ENCODE peak calls at places on chromosomes 11 and 22, in seven cellular contexts. One of them, this sample, is unnamed. For H4K20me1, the result is how much of the 10 kb centered on the place peaks cover.

GRCh38 chr22:24836282-24836681 is 30.3 kb downstream of the SGSM1 start:
- DNase-seq in IMR-90: no peak
- DNase-seq in MM.1S: no peak
- DNase-seq in PC-9: no peak
- DNase-seq in endothelial cell of umbilical vein: no peak
- DNase-seq in H1: no peak
- DNase-seq in HCT116: no peak
- DNase-seq in this sample: no peak

GRCh38 chr11:86386791-86387190 is 12.1 kb downstream of the CCDC81 start:
- DNase-seq in PC-9: no peak
- DNase-seq in HCT116: no peak
- DNase-seq in endothelial cell of umbilical vein: no peak
- DNase-seq in MM.1S: no peak
- DNase-seq in IMR-90: peak
- DNase-seq in H1: no peak
- DNase-seq in this sample: no peak

GRCh38 chr11:45446426-45446825 is 160.3 kb upstream of the SYT13 start:
- DNase-seq in PC-9: no peak
- DNase-seq in endothelial cell of umbilical vein: no peak
- DNase-seq in MM.1S: no peak
- DNase-seq in HCT116: no peak
- DNase-seq in IMR-90: no peak
- DNase-seq in H1: no peak
- DNase-seq in this sample: no peak

GRCh38 chr11:76170473-76170872 is 35.8 kb downstream of the WNT11 start:
- DNase-seq in endothelial cell of umbilical vein: no peak
- DNase-seq in PC-9: no peak
- DNase-seq in HCT116: no peak
- DNase-seq in MM.1S: no peak
- DNase-seq in IMR-90: no peak
- DNase-seq in H1: no peak
- DNase-seq in this sample: no peak

GRCh38 chr11:34869425-34869824 is 46.8 kb downstream of the APIP start:
- DNase-seq in IMR-90: no peak
- DNase-seq in MM.1S: no peak
- DNase-seq in H1: peak
- DNase-seq in endothelial cell of umbilical vein: no peak
- DNase-seq in HCT116: no peak
- DNase-seq in PC-9: no peak
- DNase-seq in this sample: no peak

GRCh38 chr22:22201185-22201924 is 43.2 kb upstream of the VPREB1 start:
- DNase-seq in endothelial cell of umbilical vein: peak
- DNase-seq in PC-9: no peak
- DNase-seq in MM.1S: peak
- DNase-seq in HCT116: no peak
- DNase-seq in IMR-90: peak
- DNase-seq in H1: peak
- DNase-seq in this sample: no peak

GRCh38 chr11:45872513-45873356 is 12.7 kb upstream of the MAPK8IP1 start:
- DNase-seq in H1: peak
- DNase-seq in endothelial cell of umbilical vein: peak
- DNase-seq in HCT116: peak
- DNase-seq in MM.1S: no peak
- DNase-seq in IMR-90: peak
- DNase-seq in PC-9: peak
- DNase-seq in this sample: peak

GRCh38 chr22:46060292-46061123 is 83.5 kb upstream of the WNT7B start:
- DNase-seq in H1: no peak
- DNase-seq in PC-9: no peak
- DNase-seq in IMR-90: no peak
- DNase-seq in HCT116: no peak
- DNase-seq in MM.1S: no peak
- DNase-seq in endothelial cell of umbilical vein: no peak
- DNase-seq in this sample: no peak

GRCh38 chr22:39999144-39999757 is 4.5 kb downstream of the FAM83F start:
- DNase-seq in endothelial cell of umbilical vein: no peak
- DNase-seq in HCT116: no peak
- DNase-seq in H1: no peak
- DNase-seq in IMR-90: peak
- DNase-seq in MM.1S: no peak
- DNase-seq in PC-9: no peak
- DNase-seq in this sample: no peak

GRCh38 chr22:39279170-39279850 is 34.5 kb upstream of the PDGFB start:
- DNase-seq in MM.1S: no peak
- DNase-seq in H1: no peak
- DNase-seq in IMR-90: no peak
- DNase-seq in endothelial cell of umbilical vein: peak
- DNase-seq in HCT116: no peak
- DNase-seq in PC-9: no peak
- DNase-seq in this sample: no peak

GRCh38 chr11:103729653-103730052 is 306.8 kb upstream of the DDI1 start:
- DNase-seq in PC-9: no peak
- DNase-seq in HCT116: no peak
- DNase-seq in H1: no peak
- DNase-seq in IMR-90: peak
- DNase-seq in endothelial cell of umbilical vein: no peak
- DNase-seq in MM.1S: no peak
- DNase-seq in this sample: no peak

GRCh38 chr11:74683941-74684481 is 47.2 kb downstream of the CHRDL2 start:
- DNase-seq in HCT116: no peak
- DNase-seq in PC-9: no peak
- DNase-seq in IMR-90: peak
- DNase-seq in endothelial cell of umbilical vein: no peak
- DNase-seq in MM.1S: no peak
- DNase-seq in H1: peak
- DNase-seq in this sample: no peak

GRCh38 chr11:74681686-74682651 is 49.3 kb downstream of the CHRDL2 start:
- DNase-seq in H1: no peak
- DNase-seq in PC-9: no peak
- DNase-seq in endothelial cell of umbilical vein: no peak
- DNase-seq in MM.1S: no peak
- DNase-seq in IMR-90: peak
- DNase-seq in HCT116: no peak
- DNase-seq in this sample: no peak

GRCh38 chr11:74684661-74685060 is 46.6 kb downstream of the CHRDL2 start:
- DNase-seq in endothelial cell of umbilical vein: no peak
- DNase-seq in MM.1S: no peak
- DNase-seq in H1: no peak
- DNase-seq in PC-9: no peak
- DNase-seq in IMR-90: no peak
- DNase-seq in HCT116: no peak
- DNase-seq in this sample: no peak

GRCh38 chr11:74682731-74683278 is 48.4 kb downstream of the CHRDL2 start:
- DNase-seq in endothelial cell of umbilical vein: no peak
- DNase-seq in MM.1S: no peak
- DNase-seq in H1: no peak
- DNase-seq in HCT116: no peak
- DNase-seq in PC-9: no peak
- DNase-seq in IMR-90: no peak
- DNase-seq in this sample: no peak

DNA sequence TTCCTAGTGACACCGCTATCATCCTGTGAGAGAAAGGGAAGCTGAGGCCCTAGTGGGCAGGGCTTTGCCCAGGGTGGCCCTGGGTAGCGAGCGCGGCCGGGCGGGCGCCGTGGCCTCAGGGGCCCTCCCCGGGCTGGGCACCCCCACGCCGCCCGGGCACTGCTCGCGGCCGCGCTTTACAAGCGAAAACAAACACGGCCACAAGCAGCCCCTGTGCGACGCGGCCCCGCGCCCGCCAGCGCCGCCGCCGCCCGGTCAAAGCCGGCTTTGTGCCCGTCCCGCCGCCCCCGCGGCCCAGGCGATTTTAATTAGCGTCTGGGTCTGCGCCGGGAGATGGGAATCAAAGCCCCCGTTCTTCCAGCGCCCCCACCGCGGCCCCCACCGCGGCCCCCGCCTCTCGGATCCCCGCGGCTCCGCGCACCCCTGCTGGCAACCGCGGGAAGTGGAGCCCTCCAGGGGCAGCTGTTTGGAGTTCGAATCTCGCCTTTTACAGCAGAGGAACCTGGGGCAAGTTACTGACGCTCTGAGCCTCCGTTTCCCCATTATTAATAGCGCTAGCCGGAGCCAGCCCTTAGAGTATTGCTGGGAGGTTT is 47.9 kb downstream of the CHRDL2 start:
- DNase-seq in HCT116: no peak
- DNase-seq in H1: peak
- DNase-seq in IMR-90: no peak
- DNase-seq in PC-9: no peak
- DNase-seq in endothelial cell of umbilical vein: peak
- DNase-seq in MM.1S: no peak
- DNase-seq in this sample: no peak
- H2AFZ ChIP-seq in HCT116: no peak
- H2AFZ ChIP-seq in H1: peak
- H2AFZ ChIP-seq in IMR-90: peak
- H2AFZ ChIP-seq in PC-9: no peak
- H2AFZ ChIP-seq in endothelial cell of umbilical vein: peak
- H2AFZ ChIP-seq in MM.1S: peak
- H2AFZ ChIP-seq in this sample: no peak

DNA sequence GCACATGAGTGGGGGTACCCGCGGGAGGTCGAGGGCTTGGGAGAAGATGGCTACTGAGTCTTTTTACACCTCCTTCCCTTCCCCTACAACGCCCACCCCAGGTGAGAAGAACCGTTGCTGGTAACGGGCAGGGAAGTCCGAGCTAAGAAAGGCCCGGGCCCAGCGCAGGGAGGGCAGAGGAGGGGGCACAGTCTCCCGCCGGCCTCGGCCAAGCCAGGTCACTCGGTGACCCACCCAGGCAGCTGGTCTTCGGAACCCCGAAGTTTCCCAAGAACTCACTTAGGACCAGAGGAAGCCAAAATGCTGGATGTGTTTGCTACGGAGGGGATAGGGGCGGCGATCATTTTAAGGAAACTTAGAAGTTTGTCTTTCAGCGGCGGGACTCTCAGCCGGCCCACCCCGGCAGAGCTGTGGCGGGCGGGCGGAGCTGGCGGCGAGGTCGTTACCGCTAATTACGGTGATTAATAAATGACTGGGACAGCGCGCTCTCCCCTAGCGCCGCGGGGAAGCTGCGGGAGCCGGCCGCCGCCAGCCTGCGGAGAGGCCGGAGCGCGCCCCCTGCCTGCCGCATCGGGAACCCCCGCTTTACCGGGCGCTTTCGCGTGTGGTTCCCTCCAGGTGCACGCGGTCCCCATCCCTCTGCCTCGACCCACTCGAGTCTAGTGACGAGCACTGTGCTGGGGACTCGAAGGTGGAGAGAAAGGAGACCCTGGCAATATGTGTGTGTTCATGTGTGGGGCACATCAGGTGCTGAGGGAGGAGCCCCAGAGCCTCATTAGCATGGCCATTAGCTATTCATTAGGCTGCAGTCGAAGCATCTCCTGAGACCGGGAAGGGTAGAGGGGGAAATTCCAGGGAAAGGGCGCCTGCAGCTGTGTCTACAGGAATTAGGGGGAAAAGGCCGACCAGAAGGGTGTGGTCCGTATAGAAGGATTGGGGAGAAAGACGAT is 945 bp downstream of the ROBO3 start:
- DNase-seq in H1: peak
- DNase-seq in PC-9: no peak
- DNase-seq in HCT116: no peak
- DNase-seq in IMR-90: peak
- DNase-seq in endothelial cell of umbilical vein: peak
- DNase-seq in MM.1S: peak
- DNase-seq in this sample: no peak
- H3K4me3 ChIP-seq in H1: peak
- H3K4me3 ChIP-seq in PC-9: no peak
- H3K4me3 ChIP-seq in HCT116: no peak
- H3K4me3 ChIP-seq in IMR-90: peak
- H3K4me3 ChIP-seq in endothelial cell of umbilical vein: no peak
- H3K4me3 ChIP-seq in MM.1S: no peak
- H3K4me3 ChIP-seq in this sample: no peak

DNA sequence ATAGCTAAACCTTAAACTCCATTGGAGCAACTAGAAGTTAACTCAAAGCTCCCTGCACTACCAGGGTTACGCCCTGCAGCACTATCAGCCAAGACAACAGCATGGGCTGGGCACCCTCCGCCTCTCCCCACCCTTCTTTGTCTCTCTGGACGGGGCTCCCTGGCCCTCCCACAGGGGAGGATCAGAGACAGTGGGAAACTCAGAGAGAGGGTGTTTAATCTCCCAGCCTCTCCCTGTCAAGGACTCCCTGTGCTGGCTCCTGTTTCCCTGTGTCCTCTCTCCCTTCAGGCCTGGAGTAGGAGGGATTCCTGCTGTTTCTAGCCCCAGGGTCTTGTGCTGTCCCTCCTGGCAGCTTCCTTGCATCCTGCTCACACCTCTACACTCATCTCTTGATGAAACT is 56.9 kb upstream of the CSNK2A3 start:
- DNase-seq in HCT116: no peak
- DNase-seq in endothelial cell of umbilical vein: no peak
- DNase-seq in MM.1S: no peak
- DNase-seq in PC-9: no peak
- DNase-seq in IMR-90: no peak
- DNase-seq in H1: no peak
- DNase-seq in this sample: no peak
- H4K20me1 ChIP-seq in HCT116: under half
- H4K20me1 ChIP-seq in endothelial cell of umbilical vein: under half
- H4K20me1 ChIP-seq in MM.1S: under half
- H4K20me1 ChIP-seq in PC-9: under half
- H4K20me1 ChIP-seq in IMR-90: under half
- H4K20me1 ChIP-seq in H1: under half
- H4K20me1 ChIP-seq in this sample: under half

GRCh38 chr11:64890084-64890944 is 11.9 kb upstream of the EHD1 start:
- DNase-seq in IMR-90: no peak
- DNase-seq in PC-9: no peak
- DNase-seq in endothelial cell of umbilical vein: no peak
- DNase-seq in HCT116: no peak
- DNase-seq in MM.1S: no peak
- DNase-seq in H1: no peak
- DNase-seq in this sample: no peak

GRCh38 chr11:64888761-64889511 is 10.5 kb upstream of the EHD1 start:
- DNase-seq in PC-9: no peak
- DNase-seq in H1: no peak
- DNase-seq in endothelial cell of umbilical vein: no peak
- DNase-seq in MM.1S: no peak
- DNase-seq in IMR-90: no peak
- DNase-seq in HCT116: no peak
- DNase-seq in this sample: no peak

GRCh38 chr11:64887757-64888405 is 9.5 kb upstream of the EHD1 start:
- DNase-seq in MM.1S: peak
- DNase-seq in HCT116: peak
- DNase-seq in endothelial cell of umbilical vein: peak
- DNase-seq in H1: peak
- DNase-seq in IMR-90: no peak
- DNase-seq in PC-9: no peak
- DNase-seq in this sample: no peak

GRCh38 chr11:64887234-64887756 is 8.9 kb upstream of the EHD1 start:
- DNase-seq in endothelial cell of umbilical vein: no peak
- DNase-seq in PC-9: no peak
- DNase-seq in IMR-90: no peak
- DNase-seq in H1: no peak
- DNase-seq in MM.1S: no peak
- DNase-seq in HCT116: no peak
- DNase-seq in this sample: no peak

DNA sequence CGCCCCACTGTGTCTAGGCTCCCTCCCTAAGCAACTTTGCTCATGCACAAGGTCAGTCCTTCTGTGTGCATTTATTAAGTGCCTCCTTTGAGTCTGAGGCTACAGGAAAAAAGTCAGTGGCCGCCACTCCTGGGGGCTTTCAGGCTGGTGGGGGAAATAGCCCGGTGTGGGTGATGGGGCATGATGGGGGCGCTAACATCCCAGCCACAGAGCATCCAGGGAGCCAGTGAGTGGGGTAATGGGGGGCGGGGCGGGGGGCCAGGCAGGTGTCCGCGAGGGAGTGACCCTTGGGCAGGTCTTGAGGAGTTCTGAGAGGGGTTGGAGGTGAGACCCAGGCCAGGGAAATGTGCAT is 10.0 kb upstream of the EHD1 start:
- DNase-seq in HCT116: no peak
- DNase-seq in endothelial cell of umbilical vein: no peak
- DNase-seq in MM.1S: no peak
- DNase-seq in PC-9: no peak
- DNase-seq in IMR-90: no peak
- DNase-seq in H1: no peak
- DNase-seq in this sample: no peak
- H2AFZ ChIP-seq in HCT116: peak
- H2AFZ ChIP-seq in endothelial cell of umbilical vein: peak
- H2AFZ ChIP-seq in MM.1S: peak
- H2AFZ ChIP-seq in PC-9: no peak
- H2AFZ ChIP-seq in IMR-90: peak
- H2AFZ ChIP-seq in H1: peak
- H2AFZ ChIP-seq in this sample: peak

This sample was measured in keratinocyte.